ENCODE peak calls at places on chromosome X, in five cellular contexts. One of them, this sample, is unnamed.

GRCh38 chrX:72306085-72306801 is 529 bp upstream of the CITED1 start:
- DNase-seq in mammary epithelial cell: no peak
- DNase-seq in endothelial cell: no peak
- DNase-seq in CD4-positive, alpha-beta T cell: no peak
- DNase-seq in K562: peak
- DNase-seq in this sample: no peak

GRCh38 chrX:39047174-39047573 is 245.9 kb downstream of the MID1IP1 start:
- DNase-seq in mammary epithelial cell: no peak
- DNase-seq in endothelial cell: no peak
- DNase-seq in CD4-positive, alpha-beta T cell: no peak
- DNase-seq in K562: no peak
- DNase-seq in this sample: no peak

GRCh38 chrX:123830309-123830708 is 29.5 kb upstream of the XIAP start:
- DNase-seq in mammary epithelial cell: peak
- DNase-seq in endothelial cell: no peak
- DNase-seq in CD4-positive, alpha-beta T cell: no peak
- DNase-seq in K562: no peak
- DNase-seq in this sample: peak

GRCh38 chrX:150610038-150610437 is 41.6 kb downstream of the MTM1 start:
- DNase-seq in mammary epithelial cell: no peak
- DNase-seq in endothelial cell: no peak
- DNase-seq in CD4-positive, alpha-beta T cell: no peak
- DNase-seq in K562: no peak
- DNase-seq in this sample: no peak

GRCh38 chrX:121931567-121931966 is 884.2 kb downstream of the GLUD2 start:
- DNase-seq in mammary epithelial cell: no peak
- DNase-seq in endothelial cell: no peak
- DNase-seq in CD4-positive, alpha-beta T cell: no peak
- DNase-seq in K562: no peak
- DNase-seq in this sample: no peak

GRCh38 chrX:46588263-46588662 is 14.7 kb downstream of the CHST7 start:
- DNase-seq in mammary epithelial cell: no peak
- DNase-seq in endothelial cell: no peak
- DNase-seq in CD4-positive, alpha-beta T cell: peak
- DNase-seq in K562: no peak
- DNase-seq in this sample: peak

GRCh38 chrX:51614353-51614752 is 4.4 kb downstream of the CENPVL3 start:
- DNase-seq in mammary epithelial cell: peak
- DNase-seq in endothelial cell: no peak
- DNase-seq in CD4-positive, alpha-beta T cell: no peak
- DNase-seq in K562: peak
- DNase-seq in this sample: peak

GRCh38 chrX:2464677-2465166 is 36.1 kb downstream of the DHRSX start:
- DNase-seq in mammary epithelial cell: no peak
- DNase-seq in endothelial cell: no peak
- DNase-seq in CD4-positive, alpha-beta T cell: no peak
- DNase-seq in K562: peak
- DNase-seq in this sample: no peak

GRCh38 chrX:16739574-16739973 is 20.2 kb downstream of the SYAP1 start:
- DNase-seq in mammary epithelial cell: no peak
- DNase-seq in endothelial cell: no peak
- DNase-seq in CD4-positive, alpha-beta T cell: no peak
- DNase-seq in K562: no peak
- DNase-seq in this sample: no peak

GRCh38 chrX:86946569-86946968 is 571.0 kb upstream of the KLHL4 start:
- DNase-seq in mammary epithelial cell: peak
- DNase-seq in endothelial cell: peak
- DNase-seq in CD4-positive, alpha-beta T cell: no peak
- DNase-seq in K562: peak
- DNase-seq in this sample: peak

GRCh38 chrX:122555925-122556324 is 628.2 kb upstream of the GRIA3 start:
- DNase-seq in mammary epithelial cell: no peak
- DNase-seq in endothelial cell: no peak
- DNase-seq in CD4-positive, alpha-beta T cell: no peak
- DNase-seq in K562: no peak
- DNase-seq in this sample: no peak

GRCh38 chrX:73525928-73526690 is 36.9 kb upstream of the CHIC1 start:
- DNase-seq in mammary epithelial cell: no peak
- DNase-seq in endothelial cell: no peak
- DNase-seq in CD4-positive, alpha-beta T cell: no peak
- DNase-seq in K562: no peak
- DNase-seq in this sample: no peak

GRCh38 chrX:134999469-134999868 is 8.7 kb downstream of the SMIM10 start:
- DNase-seq in mammary epithelial cell: peak
- DNase-seq in endothelial cell: no peak
- DNase-seq in CD4-positive, alpha-beta T cell: no peak
- DNase-seq in K562: no peak
- DNase-seq in this sample: peak

GRCh38 chrX:18582910-18583493 is 88.9 kb downstream of the RS1 start:
- DNase-seq in mammary epithelial cell: no peak
- DNase-seq in endothelial cell: peak
- DNase-seq in CD4-positive, alpha-beta T cell: no peak
- DNase-seq in K562: no peak
- DNase-seq in this sample: no peak

GRCh38 chrX:45479196-45479834 is 278.6 kb upstream of the DIPK2B start:
- DNase-seq in mammary epithelial cell: peak
- DNase-seq in endothelial cell: no peak
- DNase-seq in CD4-positive, alpha-beta T cell: no peak
- DNase-seq in K562: no peak
- DNase-seq in this sample: peak

GRCh38 chrX:30301977-30302376 is 7.2 kb downstream of the NR0B1 start:
- DNase-seq in mammary epithelial cell: peak
- DNase-seq in endothelial cell: no peak
- DNase-seq in CD4-positive, alpha-beta T cell: no peak
- DNase-seq in K562: no peak
- DNase-seq in this sample: peak

GRCh38 chrX:33970028-33970932 is 161.8 kb downstream of the FAM47A start:
- DNase-seq in mammary epithelial cell: no peak
- DNase-seq in endothelial cell: no peak
- DNase-seq in CD4-positive, alpha-beta T cell: no peak
- DNase-seq in K562: no peak
- DNase-seq in this sample: no peak

GRCh38 chrX:11589573-11590110 is 76.1 kb downstream of the ARHGAP6 start:
- DNase-seq in mammary epithelial cell: no peak
- DNase-seq in endothelial cell: no peak
- DNase-seq in CD4-positive, alpha-beta T cell: no peak
- DNase-seq in K562: no peak
- DNase-seq in this sample: no peak

GRCh38 chrX:16788477-16788876 is 2.2 kb downstream of the TXLNG start:
- DNase-seq in mammary epithelial cell: no peak
- DNase-seq in endothelial cell: no peak
- DNase-seq in CD4-positive, alpha-beta T cell: no peak
- DNase-seq in K562: no peak
- DNase-seq in this sample: peak

GRCh38 chrX:154717824-154718223 is 33.1 kb downstream of the GAB3 start:
- DNase-seq in mammary epithelial cell: no peak
- DNase-seq in endothelial cell: no peak
- DNase-seq in CD4-positive, alpha-beta T cell: no peak
- DNase-seq in K562: peak
- DNase-seq in this sample: no peak

GRCh38 chrX:40165206-40165605 is 67.4 kb upstream of the BCOR start:
- DNase-seq in mammary epithelial cell: no peak
- DNase-seq in endothelial cell: no peak
- DNase-seq in CD4-positive, alpha-beta T cell: no peak
- DNase-seq in K562: no peak
- DNase-seq in this sample: no peak

GRCh38 chrX:22057667-22058066 is 25.5 kb downstream of the PHEX start:
- DNase-seq in mammary epithelial cell: no peak
- DNase-seq in endothelial cell: no peak
- DNase-seq in CD4-positive, alpha-beta T cell: no peak
- DNase-seq in K562: no peak
- DNase-seq in this sample: no peak

GRCh38 chrX:44415639-44416386 is 72.3 kb upstream of the EFHC2 start:
- DNase-seq in mammary epithelial cell: peak
- DNase-seq in endothelial cell: no peak
- DNase-seq in CD4-positive, alpha-beta T cell: no peak
- DNase-seq in K562: no peak
- DNase-seq in this sample: peak

GRCh38 chrX:889966-890651 is 259.5 kb downstream of the SHOX start:
- DNase-seq in mammary epithelial cell: no peak
- DNase-seq in endothelial cell: no peak
- DNase-seq in CD4-positive, alpha-beta T cell: no peak
- DNase-seq in K562: no peak
- DNase-seq in this sample: no peak

GRCh38 chrX:1581132-1581531 is 10.3 kb upstream of the AKAP17A start:
- DNase-seq in mammary epithelial cell: peak
- DNase-seq in endothelial cell: no peak
- DNase-seq in CD4-positive, alpha-beta T cell: peak
- DNase-seq in K562: peak
- DNase-seq in this sample: peak

GRCh38 chrX:40174594-40175415 is 77.0 kb upstream of the BCOR start:
- DNase-seq in mammary epithelial cell: no peak
- DNase-seq in endothelial cell: peak
- DNase-seq in CD4-positive, alpha-beta T cell: no peak
- DNase-seq in K562: no peak
- DNase-seq in this sample: no peak

GRCh38 chrX:151009582-151009981 is 26.4 kb downstream of the HMGB3 start:
- DNase-seq in mammary epithelial cell: no peak
- DNase-seq in endothelial cell: no peak
- DNase-seq in CD4-positive, alpha-beta T cell: no peak
- DNase-seq in K562: no peak
- DNase-seq in this sample: no peak

GRCh38 chrX:96684339-96685204 is at the start of gene DIAPH2:
- DNase-seq in mammary epithelial cell: peak
- DNase-seq in endothelial cell: peak
- DNase-seq in CD4-positive, alpha-beta T cell: peak
- DNase-seq in K562: no peak
- DNase-seq in this sample: peak

GRCh38 chrX:43676960-43677582 is 21.0 kb downstream of the MAOA start:
- DNase-seq in mammary epithelial cell: peak
- DNase-seq in endothelial cell: no peak
- DNase-seq in CD4-positive, alpha-beta T cell: no peak
- DNase-seq in K562: no peak
- DNase-seq in this sample: peak

GRCh38 chrX:72029473-72030411 is 102.0 kb downstream of the RTL5 start:
- DNase-seq in mammary epithelial cell: peak
- DNase-seq in endothelial cell: no peak
- DNase-seq in CD4-positive, alpha-beta T cell: no peak
- DNase-seq in K562: no peak
- DNase-seq in this sample: peak

GRCh38 chrX:69093960-69094935 is 71.0 kb downstream of the PJA1 start:
- DNase-seq in mammary epithelial cell: peak
- DNase-seq in endothelial cell: peak
- DNase-seq in CD4-positive, alpha-beta T cell: no peak
- DNase-seq in K562: peak
- DNase-seq in this sample: peak

GRCh38 chrX:16946361-16946964 is at the start of gene REPS2:
- DNase-seq in mammary epithelial cell: peak
- DNase-seq in endothelial cell: peak
- DNase-seq in CD4-positive, alpha-beta T cell: peak
- DNase-seq in K562: peak
- DNase-seq in this sample: peak

GRCh38 chrX:30822719-30823118 is 66.3 kb downstream of the TAB3 start:
- DNase-seq in mammary epithelial cell: no peak
- DNase-seq in endothelial cell: no peak
- DNase-seq in CD4-positive, alpha-beta T cell: no peak
- DNase-seq in K562: no peak
- DNase-seq in this sample: no peak

GRCh38 chrX:42748067-42748850 is 29.7 kb downstream of the PPP1R2C start:
- DNase-seq in mammary epithelial cell: peak
- DNase-seq in endothelial cell: no peak
- DNase-seq in CD4-positive, alpha-beta T cell: no peak
- DNase-seq in K562: no peak
- DNase-seq in this sample: peak

GRCh38 chrX:129762448-129762847 is 17.3 kb upstream of the SASH3 start:
- DNase-seq in mammary epithelial cell: no peak
- DNase-seq in endothelial cell: no peak
- DNase-seq in CD4-positive, alpha-beta T cell: no peak
- DNase-seq in K562: no peak
- DNase-seq in this sample: no peak

GRCh38 chrX:117628381-117628780 is 488.2 kb downstream of the KLHL13 start:
- DNase-seq in mammary epithelial cell: no peak
- DNase-seq in endothelial cell: no peak
- DNase-seq in CD4-positive, alpha-beta T cell: no peak
- DNase-seq in K562: no peak
- DNase-seq in this sample: no peak
- TF ChIP-seq CTCF in mammary epithelial cell: no peak
- TF ChIP-seq CTCF in endothelial cell: no peak
- TF ChIP-seq CTCF in CD4-positive, alpha-beta T cell: no peak
- TF ChIP-seq CTCF in K562: no peak
- TF ChIP-seq CTCF in this sample: no peak

GRCh38 chrX:13285693-13286092 is 34.2 kb downstream of the ATXN3L start:
- DNase-seq in mammary epithelial cell: no peak
- DNase-seq in endothelial cell: no peak
- DNase-seq in CD4-positive, alpha-beta T cell: no peak
- DNase-seq in K562: no peak
- DNase-seq in this sample: no peak
- TF ChIP-seq CTCF in mammary epithelial cell: no peak
- TF ChIP-seq CTCF in endothelial cell: no peak
- TF ChIP-seq CTCF in CD4-positive, alpha-beta T cell: no peak
- TF ChIP-seq CTCF in K562: no peak
- TF ChIP-seq CTCF in this sample: no peak

DNA sequence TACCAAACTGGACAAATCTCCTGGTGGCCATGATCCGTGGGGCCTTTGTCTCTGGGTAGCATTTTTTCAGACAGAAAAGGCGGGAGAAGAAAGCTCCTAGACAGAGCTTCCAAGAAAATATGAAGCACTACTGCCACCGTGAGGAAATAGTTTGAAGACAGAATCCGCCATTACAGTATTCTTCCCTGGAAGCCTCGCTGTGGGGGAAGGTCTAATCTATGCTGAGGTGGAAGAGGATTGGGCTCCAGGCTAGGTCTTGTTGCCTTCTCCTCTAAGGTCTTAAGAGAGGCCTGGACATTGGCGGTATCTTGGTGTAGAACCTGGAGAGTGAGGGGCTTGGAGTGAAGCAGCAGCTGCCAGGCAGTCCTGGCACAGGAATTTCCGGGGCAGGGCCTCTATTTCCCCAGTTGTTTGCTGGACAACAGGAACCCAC is 218.9 kb downstream of the OR13H1 start:
- DNase-seq in mammary epithelial cell: peak
- DNase-seq in endothelial cell: peak
- DNase-seq in CD4-positive, alpha-beta T cell: no peak
- DNase-seq in K562: no peak
- DNase-seq in this sample: peak
- TF ChIP-seq CTCF in mammary epithelial cell: peak
- TF ChIP-seq CTCF in endothelial cell: no peak
- TF ChIP-seq CTCF in CD4-positive, alpha-beta T cell: no peak
- TF ChIP-seq CTCF in K562: peak
- TF ChIP-seq CTCF in this sample: peak

DNA sequence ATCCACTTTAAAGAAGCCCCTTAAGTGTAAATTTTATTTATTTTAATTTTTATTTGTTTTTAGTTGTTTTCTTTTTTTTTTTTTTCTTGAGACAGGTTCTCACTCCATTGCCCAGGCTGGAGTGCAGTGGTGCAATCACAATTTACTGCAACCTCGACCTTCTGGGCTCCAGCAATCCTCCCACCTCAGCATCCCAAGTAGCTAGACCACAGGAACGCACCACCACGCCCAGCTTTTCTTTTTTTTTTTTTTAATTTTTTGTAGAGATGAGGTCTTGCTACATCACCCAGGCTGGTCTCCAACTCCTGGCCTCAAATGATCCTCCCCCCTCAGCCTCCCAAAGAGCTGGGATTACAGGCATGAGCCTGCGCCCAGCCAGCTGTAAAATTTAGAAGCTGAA is 6.0 kb downstream of the SAT1 start:
- DNase-seq in mammary epithelial cell: no peak
- DNase-seq in endothelial cell: no peak
- DNase-seq in CD4-positive, alpha-beta T cell: no peak
- DNase-seq in K562: no peak
- DNase-seq in this sample: no peak
- TF ChIP-seq CTCF in mammary epithelial cell: no peak
- TF ChIP-seq CTCF in endothelial cell: no peak
- TF ChIP-seq CTCF in CD4-positive, alpha-beta T cell: no peak
- TF ChIP-seq CTCF in K562: no peak
- TF ChIP-seq CTCF in this sample: no peak